ENCODE peak calls at places on chromosomes 2 and 18, in six cellular contexts. One of them, this sample, is unnamed.

GRCh38 chr2:95695613-95696012 is 103.8 kb downstream of the TRIM43 start:
- ATAC-seq in HCT116: no peak
- ATAC-seq in natural killer cell: no peak
- ATAC-seq in CD4-positive, CD25-positive, alpha-beta regulatory T cell: no peak
- ATAC-seq in left ventricle myocardium superior: peak
- ATAC-seq in body of pancreas: no peak
- ATAC-seq in this sample: no peak

GRCh38 chr2:143085125-143085784 is 44.0 kb upstream of the ARHGAP15 start:
- ATAC-seq in left ventricle myocardium superior: no peak
- ATAC-seq in CD4-positive, CD25-positive, alpha-beta regulatory T cell: no peak
- ATAC-seq in body of pancreas: no peak
- ATAC-seq in HCT116: no peak
- ATAC-seq in natural killer cell: no peak
- ATAC-seq in this sample: peak

GRCh38 chr2:174004900-174005605 is 39.9 kb upstream of the SP3 start:
- ATAC-seq in left ventricle myocardium superior: peak
- ATAC-seq in natural killer cell: no peak
- ATAC-seq in body of pancreas: no peak
- ATAC-seq in HCT116: no peak
- ATAC-seq in CD4-positive, CD25-positive, alpha-beta regulatory T cell: no peak
- ATAC-seq in this sample: peak

GRCh38 chr18:74921057-74921820 is 287.7 kb downstream of the PTGR3 start:
- ATAC-seq in body of pancreas: no peak
- ATAC-seq in left ventricle myocardium superior: no peak
- ATAC-seq in natural killer cell: no peak
- ATAC-seq in CD4-positive, CD25-positive, alpha-beta regulatory T cell: no peak
- ATAC-seq in HCT116: no peak
- ATAC-seq in this sample: no peak

GRCh38 chr2:81598437-81598836 is 1293.9 kb upstream of the LRRTM1 start:
- ATAC-seq in body of pancreas: no peak
- ATAC-seq in CD4-positive, CD25-positive, alpha-beta regulatory T cell: no peak
- ATAC-seq in left ventricle myocardium superior: no peak
- ATAC-seq in HCT116: peak
- ATAC-seq in natural killer cell: no peak
- ATAC-seq in this sample: no peak

GRCh38 chr18:6221602-6222014 is 193.1 kb downstream of the L3MBTL4 start:
- ATAC-seq in natural killer cell: no peak
- ATAC-seq in CD4-positive, CD25-positive, alpha-beta regulatory T cell: no peak
- ATAC-seq in left ventricle myocardium superior: no peak
- ATAC-seq in HCT116: no peak
- ATAC-seq in body of pancreas: no peak
- ATAC-seq in this sample: no peak

GRCh38 chr2:127118467-127118866 is 11.5 kb upstream of the BIN1 start:
- ATAC-seq in left ventricle myocardium superior: no peak
- ATAC-seq in natural killer cell: no peak
- ATAC-seq in HCT116: no peak
- ATAC-seq in CD4-positive, CD25-positive, alpha-beta regulatory T cell: no peak
- ATAC-seq in body of pancreas: no peak
- ATAC-seq in this sample: no peak

GRCh38 chr2:149076863-149077412 is 38.4 kb downstream of the LYPD6B start:
- ATAC-seq in CD4-positive, CD25-positive, alpha-beta regulatory T cell: no peak
- ATAC-seq in natural killer cell: no peak
- ATAC-seq in HCT116: no peak
- ATAC-seq in left ventricle myocardium superior: no peak
- ATAC-seq in body of pancreas: no peak
- ATAC-seq in this sample: no peak

GRCh38 chr2:32838418-32838817 is 108.3 kb upstream of the LTBP1 start:
- ATAC-seq in CD4-positive, CD25-positive, alpha-beta regulatory T cell: no peak
- ATAC-seq in HCT116: no peak
- ATAC-seq in left ventricle myocardium superior: no peak
- ATAC-seq in body of pancreas: no peak
- ATAC-seq in natural killer cell: no peak
- ATAC-seq in this sample: no peak

GRCh38 chr18:14970027-14970426 is 222.1 kb downstream of the ANKRD30B start:
- ATAC-seq in CD4-positive, CD25-positive, alpha-beta regulatory T cell: no peak
- ATAC-seq in natural killer cell: no peak
- ATAC-seq in body of pancreas: no peak
- ATAC-seq in left ventricle myocardium superior: no peak
- ATAC-seq in HCT116: no peak
- ATAC-seq in this sample: no peak

GRCh38 chr18:9849407-9849961 is 36.3 kb upstream of the TXNDC2 start:
- ATAC-seq in natural killer cell: no peak
- ATAC-seq in left ventricle myocardium superior: peak
- ATAC-seq in body of pancreas: no peak
- ATAC-seq in CD4-positive, CD25-positive, alpha-beta regulatory T cell: no peak
- ATAC-seq in HCT116: no peak
- ATAC-seq in this sample: no peak

GRCh38 chr2:237980087-237980486 is 13.3 kb downstream of the UBE2F start:
- ATAC-seq in body of pancreas: no peak
- ATAC-seq in left ventricle myocardium superior: no peak
- ATAC-seq in natural killer cell: no peak
- ATAC-seq in CD4-positive, CD25-positive, alpha-beta regulatory T cell: no peak
- ATAC-seq in HCT116: no peak
- ATAC-seq in this sample: no peak

GRCh38 chr2:54103454-54104314 is 11.7 kb upstream of the ACYP2 start:
- ATAC-seq in HCT116: peak
- ATAC-seq in body of pancreas: peak
- ATAC-seq in CD4-positive, CD25-positive, alpha-beta regulatory T cell: peak
- ATAC-seq in natural killer cell: peak
- ATAC-seq in left ventricle myocardium superior: peak
- ATAC-seq in this sample: peak

GRCh38 chr2:12155308-12156061 is 409.1 kb downstream of the LPIN1 start:
- ATAC-seq in body of pancreas: peak
- ATAC-seq in natural killer cell: no peak
- ATAC-seq in CD4-positive, CD25-positive, alpha-beta regulatory T cell: no peak
- ATAC-seq in HCT116: peak
- ATAC-seq in left ventricle myocardium superior: peak
- ATAC-seq in this sample: no peak

GRCh38 chr18:80196528-80197320 is 50.6 kb downstream of the PARD6G start:
- ATAC-seq in natural killer cell: no peak
- ATAC-seq in CD4-positive, CD25-positive, alpha-beta regulatory T cell: no peak
- ATAC-seq in HCT116: no peak
- ATAC-seq in body of pancreas: no peak
- ATAC-seq in left ventricle myocardium superior: no peak
- ATAC-seq in this sample: no peak

GRCh38 chr2:169285528-169285927 is 76.8 kb downstream of the LRP2 start:
- ATAC-seq in left ventricle myocardium superior: no peak
- ATAC-seq in HCT116: no peak
- ATAC-seq in natural killer cell: no peak
- ATAC-seq in body of pancreas: no peak
- ATAC-seq in CD4-positive, CD25-positive, alpha-beta regulatory T cell: no peak
- ATAC-seq in this sample: no peak

GRCh38 chr18:76873713-76874112 is 51.4 kb downstream of the ZNF236 start:
- ATAC-seq in CD4-positive, CD25-positive, alpha-beta regulatory T cell: no peak
- ATAC-seq in HCT116: no peak
- ATAC-seq in left ventricle myocardium superior: no peak
- ATAC-seq in natural killer cell: no peak
- ATAC-seq in body of pancreas: no peak
- ATAC-seq in this sample: no peak

GRCh38 chr2:181456660-181457120 is 496 bp upstream of the ITGA4 start:
- ATAC-seq in HCT116: no peak
- ATAC-seq in natural killer cell: peak
- ATAC-seq in body of pancreas: peak
- ATAC-seq in CD4-positive, CD25-positive, alpha-beta regulatory T cell: peak
- ATAC-seq in left ventricle myocardium superior: peak
- ATAC-seq in this sample: peak

GRCh38 chr2:206305523-206306245 is 31.2 kb downstream of the ZDBF2 start:
- ATAC-seq in left ventricle myocardium superior: no peak
- ATAC-seq in HCT116: no peak
- ATAC-seq in natural killer cell: no peak
- ATAC-seq in CD4-positive, CD25-positive, alpha-beta regulatory T cell: no peak
- ATAC-seq in body of pancreas: no peak
- ATAC-seq in this sample: no peak

GRCh38 chr18:10560457-10561045 is 34.7 kb downstream of the NAPG start:
- ATAC-seq in natural killer cell: no peak
- ATAC-seq in body of pancreas: peak
- ATAC-seq in HCT116: peak
- ATAC-seq in left ventricle myocardium superior: peak
- ATAC-seq in CD4-positive, CD25-positive, alpha-beta regulatory T cell: no peak
- ATAC-seq in this sample: peak

GRCh38 chr2:8380026-8380425 is 301.8 kb upstream of the ID2 start:
- ATAC-seq in natural killer cell: peak
- ATAC-seq in HCT116: no peak
- ATAC-seq in left ventricle myocardium superior: peak
- ATAC-seq in body of pancreas: peak
- ATAC-seq in CD4-positive, CD25-positive, alpha-beta regulatory T cell: no peak
- ATAC-seq in this sample: no peak

GRCh38 chr2:179569834-179570233 is 291.6 kb downstream of the ZNF385B start:
- ATAC-seq in left ventricle myocardium superior: peak
- ATAC-seq in HCT116: no peak
- ATAC-seq in CD4-positive, CD25-positive, alpha-beta regulatory T cell: no peak
- ATAC-seq in body of pancreas: no peak
- ATAC-seq in natural killer cell: no peak
- ATAC-seq in this sample: no peak

GRCh38 chr2:191512202-191512601 is 165.7 kb upstream of the NABP1 start:
- ATAC-seq in natural killer cell: no peak
- ATAC-seq in HCT116: no peak
- ATAC-seq in CD4-positive, CD25-positive, alpha-beta regulatory T cell: no peak
- ATAC-seq in body of pancreas: no peak
- ATAC-seq in left ventricle myocardium superior: no peak
- ATAC-seq in this sample: no peak

GRCh38 chr18:22330508-22330907 is 87.2 kb downstream of the CTAGE1 start:
- ATAC-seq in body of pancreas: no peak
- ATAC-seq in HCT116: no peak
- ATAC-seq in left ventricle myocardium superior: no peak
- ATAC-seq in CD4-positive, CD25-positive, alpha-beta regulatory T cell: no peak
- ATAC-seq in natural killer cell: no peak
- ATAC-seq in this sample: no peak

GRCh38 chr2:71746946-71747501 is 293.7 kb downstream of the DYSF start:
- ATAC-seq in HCT116: peak
- ATAC-seq in body of pancreas: peak
- ATAC-seq in left ventricle myocardium superior: peak
- ATAC-seq in natural killer cell: no peak
- ATAC-seq in CD4-positive, CD25-positive, alpha-beta regulatory T cell: no peak
- ATAC-seq in this sample: no peak

GRCh38 chr18:63101811-63102210 is 217.8 kb downstream of the BCL2 start:
- ATAC-seq in body of pancreas: no peak
- ATAC-seq in left ventricle myocardium superior: no peak
- ATAC-seq in natural killer cell: no peak
- ATAC-seq in HCT116: no peak
- ATAC-seq in CD4-positive, CD25-positive, alpha-beta regulatory T cell: no peak
- ATAC-seq in this sample: no peak

GRCh38 chr2:98911376-98912154 is 24.5 kb downstream of the CRACDL start:
- ATAC-seq in CD4-positive, CD25-positive, alpha-beta regulatory T cell: no peak
- ATAC-seq in HCT116: no peak
- ATAC-seq in natural killer cell: no peak
- ATAC-seq in left ventricle myocardium superior: no peak
- ATAC-seq in body of pancreas: no peak
- ATAC-seq in this sample: peak

GRCh38 chr2:101486994-101487393 is 12.1 kb upstream of the RFX8 start:
- ATAC-seq in left ventricle myocardium superior: no peak
- ATAC-seq in HCT116: no peak
- ATAC-seq in CD4-positive, CD25-positive, alpha-beta regulatory T cell: no peak
- ATAC-seq in natural killer cell: no peak
- ATAC-seq in body of pancreas: no peak
- ATAC-seq in this sample: no peak

GRCh38 chr18:10057808-10058791 is 144.3 kb downstream of the VAPA start:
- ATAC-seq in HCT116: peak
- ATAC-seq in left ventricle myocardium superior: peak
- ATAC-seq in CD4-positive, CD25-positive, alpha-beta regulatory T cell: no peak
- ATAC-seq in natural killer cell: no peak
- ATAC-seq in body of pancreas: peak
- ATAC-seq in this sample: no peak

GRCh38 chr2:112877423-112877822 is 33.5 kb upstream of the IL37 start:
- ATAC-seq in body of pancreas: no peak
- ATAC-seq in HCT116: no peak
- ATAC-seq in left ventricle myocardium superior: no peak
- ATAC-seq in CD4-positive, CD25-positive, alpha-beta regulatory T cell: no peak
- ATAC-seq in natural killer cell: no peak
- ATAC-seq in this sample: no peak

GRCh38 chr2:63879876-63880433 is 38.3 kb downstream of the UGP2 start:
- ATAC-seq in body of pancreas: no peak
- ATAC-seq in HCT116: no peak
- ATAC-seq in CD4-positive, CD25-positive, alpha-beta regulatory T cell: no peak
- ATAC-seq in left ventricle myocardium superior: no peak
- ATAC-seq in natural killer cell: no peak
- ATAC-seq in this sample: no peak

GRCh38 chr2:152097291-152098032 is 1.4 kb downstream of the CACNB4 start:
- ATAC-seq in body of pancreas: peak
- ATAC-seq in HCT116: peak
- ATAC-seq in natural killer cell: no peak
- ATAC-seq in CD4-positive, CD25-positive, alpha-beta regulatory T cell: no peak
- ATAC-seq in left ventricle myocardium superior: peak
- ATAC-seq in this sample: peak

GRCh38 chr18:35397976-35398375 is 20.8 kb upstream of the ZNF396 start:
- ATAC-seq in natural killer cell: no peak
- ATAC-seq in left ventricle myocardium superior: no peak
- ATAC-seq in CD4-positive, CD25-positive, alpha-beta regulatory T cell: no peak
- ATAC-seq in HCT116: no peak
- ATAC-seq in body of pancreas: no peak
- ATAC-seq in this sample: no peak